ENCODE peak calls at places on chromosomes 3 and 15, in nine cellular contexts. A is T1000, Z is uterus, H is upper lobe of right lung, J is erythroblast, G is right atrium auricular region, X is left ventricle myocardium superior, F is fibroblast of the aortic adventitia, R is brain microvascular endothelial cell. Q is an unnamed sample.

GRCh38 chr3:150081084-150081483 is 110.4 kb upstream of the PFN2 start:
- DNase-seq in A (no peak), Z (no peak), H (no peak), J (no peak), G (no peak), X (no peak), F (peak; percentile 66), R (peak; percentile 43), Q (peak; percentile 50)

GRCh38 chr3:31635586-31635985 is 102.9 kb downstream of the STT3B start:
- DNase-seq in A (no peak), Z (no peak), H (no peak), J (no peak), G (no peak), X (no peak), F (no peak), R (no peak), Q (no peak)

GRCh38 chr3:18177271-18177670 is 247.9 kb downstream of the SATB1 start:
- DNase-seq in A (no peak), Z (no peak), H (no peak), J (no peak), G (no peak), X (no peak), F (no peak), R (no peak), Q (no peak)

GRCh38 chr3:4504340-4505261 is 11.5 kb downstream of the ITPR1 start:
- DNase-seq in A (no peak), Z (peak; percentile 59), H (no peak), J (peak; percentile 76), G (no peak), X (no peak), F (no peak), R (no peak), Q (no peak)

GRCh38 chr3:52333869-52334557 is 17.9 kb downstream of the DNAH1 start:
- DNase-seq in A (no peak), Z (no peak), H (no peak), J (no peak), G (no peak), X (no peak), F (no peak), R (no peak), Q (no peak)

GRCh38 chr15:71411538-71412482 is 296.5 kb downstream of the THSD4 start:
- DNase-seq in A (no peak), Z (peak; percentile 59), H (peak; percentile 83), J (no peak), G (no peak), X (no peak), F (peak; percentile 21), R (peak; percentile 30), Q (peak; percentile 81)

GRCh38 chr15:48112242-48112641 is 8.5 kb upstream of the SLC24A5 start:
- DNase-seq in A (no peak), Z (no peak), H (no peak), J (peak; percentile 17), G (no peak), X (no peak), F (peak; percentile 32), R (no peak), Q (peak; percentile 49)

GRCh38 chr15:90425726-90426346 is 37.8 kb downstream of the IQGAP1 start:
- DNase-seq in A (no peak), Z (no peak), H (no peak), J (no peak), G (no peak), X (no peak), F (no peak), R (no peak), Q (peak; percentile 53)

GRCh38 chr3:15499536-15499935 is 22.0 kb downstream of the COLQ start:
- DNase-seq in A (no peak), Z (no peak), H (no peak), J (no peak), G (no peak), X (no peak), F (no peak), R (no peak), Q (no peak)

GRCh38 chr15:60469893-60470641 is 8.9 kb downstream of the ICE2 start:
- DNase-seq in A (no peak), Z (no peak), H (no peak), J (peak; percentile 35), G (no peak), X (no peak), F (no peak), R (no peak), Q (peak; percentile 23)

GRCh38 chr15:88401972-88402656 is 65.1 kb downstream of the MRPL46 start:
- DNase-seq in A (no peak), Z (no peak), H (no peak), J (no peak), G (no peak), X (peak; percentile 82), F (peak; percentile 17), R (no peak), Q (peak; percentile 27)

GRCh38 chr3:32910954-32911353 is 40.5 kb upstream of the CCR4 start:
- DNase-seq in A (no peak), Z (no peak), H (no peak), J (no peak), G (no peak), X (no peak), F (peak; percentile 42), R (no peak), Q (no peak)

GRCh38 chr3:102083971-102084370 is 234.7 kb downstream of the NFKBIZ start:
- DNase-seq in A (no peak), Z (peak; percentile 52), H (no peak), J (no peak), G (no peak), X (no peak), F (peak; percentile 86), R (no peak), Q (peak; percentile 13)

GRCh38 chr3:121111914-121112612 is 204.1 kb downstream of the STXBP5L start:
- DNase-seq in A (no peak), Z (no peak), H (no peak), J (no peak), G (no peak), X (no peak), F (no peak), R (no peak), Q (no peak)

GRCh38 chr3:134809412-134810051 is 14.5 kb downstream of the EPHB1 start:
- DNase-seq in A (no peak), Z (no peak), H (no peak), J (peak; percentile 7), G (no peak), X (no peak), F (peak; percentile 25), R (no peak), Q (no peak)

GRCh38 chr3:177487635-177488186 is 290.4 kb upstream of the TBL1XR1 start:
- DNase-seq in A (no peak), Z (no peak), H (no peak), J (no peak), G (no peak), X (no peak), F (peak; percentile 36), R (no peak), Q (no peak)

GRCh38 chr15:101295607-101296225 is 668 bp upstream of the SNRPA1 start:
- DNase-seq in A (no peak), Z (no peak), H (no peak), J (no peak), G (no peak), X (no peak), F (peak; percentile 13), R (peak; percentile 7), Q (no peak)

GRCh38 chr3:48696156-48696555 is 10.4 kb upstream of the NCKIPSD start:
- DNase-seq in A (no peak), Z (no peak), H (peak; percentile 12), J (no peak), G (no peak), X (no peak), F (no peak), R (no peak), Q (no peak)

GRCh38 chr3:62329970-62330369 is 43.4 kb downstream of the FEZF2 start:
- DNase-seq in A (no peak), Z (no peak), H (no peak), J (no peak), G (no peak), X (no peak), F (no peak), R (no peak), Q (no peak)

GRCh38 chr15:59168536-59168935 is 38.1 kb upstream of the LDHAL6B start:
- DNase-seq in A (no peak), Z (no peak), H (peak; percentile 51), J (no peak), G (no peak), X (no peak), F (peak; percentile 40), R (peak; percentile 78), Q (peak; percentile 50)

GRCh38 chr15:26648676-26649075 is 124.2 kb downstream of the GABRB3 start:
- DNase-seq in A (no peak), Z (no peak), H (no peak), J (no peak), G (no peak), X (no peak), F (no peak), R (no peak), Q (no peak)

GRCh38 chr15:56866798-56867197 is 51.6 kb upstream of the TCF12 start:
- DNase-seq in A (no peak), Z (no peak), H (no peak), J (no peak), G (no peak), X (no peak), F (no peak), R (no peak), Q (peak; percentile 55)

GRCh38 chr15:66730168-66731014 is 28.4 kb downstream of the SMAD6 start:
- DNase-seq in A (no peak), Z (no peak), H (no peak), J (peak; percentile 23), G (no peak), X (no peak), F (peak; percentile 55), R (peak; percentile 54), Q (peak; percentile 48)